ENCODE peak calls at places on chromosomes 11 and 22, in six cellular contexts. P, I, Q, J, N and W are unnamed samples.

GRCh38 chr11:70747285-70747684 is 349.0 kb downstream of the CTTN start:
- DNase-seq in J (no peak), I (no peak), N (no peak), P (no peak), Q (no peak), W (no peak)

GRCh38 chr11:16604784-16605439 is 133.5 kb upstream of the C11orf58 start:
- DNase-seq in I (no peak), Q (no peak), N (no peak), J (peak; percentile 64), P (peak; percentile 51), W (peak; percentile 75)

GRCh38 chr11:78870655-78871054 is 296.0 kb upstream of the NARS2 start:
- DNase-seq in I (no peak), J (no peak), Q (no peak), N (no peak), P (no peak), W (no peak)

GRCh38 chr11:34792814-34793241 is 123.4 kb downstream of the APIP start:
- DNase-seq in Q (no peak), P (no peak), N (no peak), J (no peak), I (no peak), W (peak; percentile 93)

GRCh38 chr11:117814766-117815261 is 9.7 kb downstream of the FXYD2 start:
- DNase-seq in N (peak; percentile 73), Q (no peak), I (peak; percentile 35), P (peak; percentile 73), J (peak; percentile 89), W (peak; percentile 99)

GRCh38 chr22:17213976-17214375 is 5.3 kb downstream of the ADA2 start:
- DNase-seq in J (peak; percentile 70), N (peak; percentile 47), I (peak; percentile 15), Q (no peak), P (peak; percentile 12), W (peak; percentile 74)

GRCh38 chr11:114280696-114281095 is 15.5 kb upstream of the NNMT start:
- DNase-seq in I (peak; percentile 46), P (peak; percentile 82), N (no peak), Q (peak; percentile 61), J (peak; percentile 82), W (peak; percentile 93)

GRCh38 chr22:27624042-27624441 is 177.5 kb downstream of the MN1 start:
- DNase-seq in N (no peak), J (no peak), I (no peak), P (no peak), Q (no peak), W (no peak)

GRCh38 chr11:73538381-73538872 is 59.5 kb downstream of the FAM168A start:
- DNase-seq in Q (no peak), N (no peak), J (no peak), P (no peak), I (peak; percentile 85), W (peak; percentile 66)

GRCh38 chr11:95297680-95298452 is 66.9 kb upstream of the SESN3 start:
- DNase-seq in P (no peak), N (no peak), J (no peak), I (no peak), Q (no peak), W (peak; percentile 55)

GRCh38 chr11:128718064-128718463 is 24.2 kb downstream of the FLI1 start:
- DNase-seq in N (no peak), P (no peak), I (no peak), J (no peak), Q (no peak), W (no peak)

GRCh38 chr11:69104212-69104855 is 51.4 kb upstream of the SMIM38 start:
- DNase-seq in P (no peak), N (no peak), Q (no peak), J (no peak), I (no peak), W (no peak)

GRCh38 chr11:68200639-68201038 is 12.5 kb downstream of the KMT5B start:
- DNase-seq in Q (no peak), J (no peak), I (no peak), P (no peak), N (no peak), W (peak; percentile 8)

GRCh38 chr11:10659339-10660216 is 34.0 kb downstream of the IRAG1 start:
- DNase-seq in J (peak; percentile 88), Q (no peak), N (no peak), P (no peak), I (peak; percentile 7), W (no peak)

GRCh38 chr11:28833670-28834069 is 725.5 kb downstream of the METTL15 start:
- DNase-seq in P (no peak), Q (no peak), N (no peak), J (no peak), I (no peak), W (no peak)

GRCh38 chr11:8091671-8092070 is 10.7 kb downstream of the TUB start:
- DNase-seq in Q (no peak), J (peak; percentile 60), I (no peak), N (no peak), P (no peak), W (peak; percentile 13)

GRCh38 chr11:131458421-131458820 is 88.0 kb downstream of the NTM start:
- DNase-seq in P (no peak), N (no peak), J (no peak), Q (no peak), I (no peak), W (no peak)

GRCh38 chr11:9250139-9250582 is 15.0 kb downstream of the DENND5A start:
- DNase-seq in P (no peak), Q (no peak), N (peak; percentile 59), J (no peak), I (peak; percentile 78), W (no peak)

GRCh38 chr11:111064118-111064517 is 181.4 kb upstream of the POU2AF2 start:
- DNase-seq in N (no peak), Q (no peak), I (no peak), J (no peak), P (no peak), W (no peak)

GRCh38 chr11:2589538-2589934 is 110.3 kb downstream of the KCNQ1OT1 start:
- DNase-seq in Q (no peak), J (no peak), N (no peak), I (no peak), P (no peak), W (no peak)

GRCh38 chr11:58575377-58576020 is at the start of gene LPXN:
- DNase-seq in I (peak; percentile 89), J (no peak), Q (no peak), N (peak; percentile 55), P (no peak), W (peak; percentile 13)

GRCh38 chr11:114026355-114026754 is 33.2 kb upstream of the ZBTB16 start:
- DNase-seq in N (no peak), I (no peak), Q (no peak), P (peak; percentile 49), J (no peak), W (peak; percentile 57)